ENCODE peak calls at places on chromosomes 7 and 10, in nine cellular contexts. V is stomach, J is testis, K is heart left ventricle, C is H54, D is right lobe of liver, O is HCT116, U is IMR-90, E is spleen. S is an unnamed sample.

GRCh38 chr10:128028508-128029279 is 97.5 kb downstream of the MKI67 start:
- DNase-seq in U (no peak), D (no peak), V (no peak), C (no peak), K (no peak), J (no peak), E (no peak), O (no peak), S (no peak)

GRCh38 chr10:8095962-8096361 is 41.5 kb downstream of the GATA3 start:
- DNase-seq in E (no peak), V (no peak), J (no peak), K (no peak), U (no peak), C (no peak), D (no peak), O (no peak), S (no peak)

GRCh38 chr10:122878799-122879338 is 512 bp downstream of the FAM24B start:
- DNase-seq in D (no peak), V (no peak), E (peak; percentile 68), K (no peak), U (no peak), J (no peak), O (no peak), C (no peak), S (no peak)

GRCh38 chr7:37728747-37729146 is 45.2 kb downstream of the GPR141 start:
- DNase-seq in D (no peak), U (no peak), E (no peak), V (no peak), C (no peak), K (no peak), O (no peak), J (no peak), S (no peak)

GRCh38 chr10:97011397-97011796 is 174.4 kb downstream of the SLIT1 start:
- DNase-seq in K (no peak), C (no peak), E (no peak), V (no peak), U (no peak), J (no peak), O (no peak), D (no peak), S (no peak)

GRCh38 chr7:4689668-4690067 is 7.6 kb downstream of the FOXK1 start:
- DNase-seq in K (no peak), E (no peak), C (no peak), J (no peak), V (no peak), O (no peak), U (no peak), D (no peak), S (no peak)

GRCh38 chr10:93819520-93819919 is 61.8 kb downstream of the LGI1 start:
- DNase-seq in U (no peak), J (no peak), C (no peak), V (no peak), E (no peak), K (no peak), O (no peak), D (no peak), S (no peak)

GRCh38 chr7:77565917-77566316 is 28.8 kb downstream of the PTPN12 start:
- DNase-seq in D (no peak), U (peak; percentile 85), C (no peak), E (no peak), V (no peak), O (no peak), J (no peak), K (no peak), S (no peak)

GRCh38 chr10:51250278-51250914 is 176.1 kb downstream of the PRKG1 start:
- DNase-seq in U (no peak), D (no peak), O (no peak), K (no peak), V (no peak), J (no peak), C (no peak), E (no peak), S (no peak)

GRCh38 chr7:13911920-13912319 is 77.5 kb downstream of the ETV1 start:
- DNase-seq in K (no peak), V (no peak), U (no peak), E (no peak), C (no peak), O (no peak), J (no peak), D (no peak), S (no peak)

GRCh38 chr7:41148521-41148951 is 554.4 kb downstream of the INHBA start:
- DNase-seq in J (no peak), C (peak; percentile 31), V (no peak), O (peak; percentile 8), D (no peak), K (no peak), E (no peak), U (peak; percentile 91), S (no peak)

GRCh38 chr10:48608926-48609325 is 4.1 kb upstream of the ARHGAP22 start:
- DNase-seq in E (no peak), J (no peak), V (no peak), D (no peak), U (peak; percentile 51), K (no peak), O (no peak), C (no peak), S (no peak)

GRCh38 chr10:81472927-81473470 is 402.0 kb upstream of the NRG3 start:
- DNase-seq in K (no peak), C (no peak), V (no peak), J (no peak), O (no peak), E (peak; percentile 75), D (no peak), U (no peak), S (no peak)

GRCh38 chr7:34039033-34039432 is 133.7 kb downstream of the BMPER start:
- DNase-seq in U (peak; percentile 48), D (no peak), K (no peak), C (no peak), J (no peak), V (no peak), E (no peak), O (no peak), S (no peak)

GRCh38 chr7:7178906-7179305 is 3.4 kb upstream of the C1GALT1 start:
- DNase-seq in K (no peak), J (no peak), O (no peak), U (no peak), V (no peak), C (no peak), E (no peak), D (no peak), S (no peak)

GRCh38 chr7:24727165-24728120 is 29.8 kb downstream of the GSDME start:
- DNase-seq in D (no peak), J (no peak), C (no peak), O (no peak), U (no peak), E (no peak), V (no peak), K (no peak), S (no peak)

GRCh38 chr10:32073676-32074075 is 17.5 kb upstream of the KIF5B start:
- DNase-seq in U (peak; percentile 18), J (no peak), O (no peak), E (no peak), C (no peak), K (no peak), D (no peak), V (no peak), S (no peak)

GRCh38 chr10:96878071-96878470 is 46.0 kb downstream of the LCOR start:
- DNase-seq in V (no peak), U (no peak), D (no peak), J (no peak), K (no peak), E (no peak), O (no peak), C (no peak), S (no peak)

GRCh38 chr7:85125160-85125559 is 61.7 kb downstream of the SEMA3D start:
- DNase-seq in K (no peak), D (no peak), E (no peak), V (no peak), C (no peak), J (no peak), U (no peak), O (no peak), S (no peak)

GRCh38 chr10:28947209-28947608 is 269.9 kb downstream of the BAMBI start:
- DNase-seq in U (peak; percentile 21), J (no peak), K (no peak), C (no peak), V (no peak), D (no peak), O (no peak), E (no peak), S (no peak)

GRCh38 chr7:117659453-117660086 is 179.7 kb downstream of the CFTR start:
- DNase-seq in V (no peak), C (no peak), D (no peak), O (no peak), K (no peak), U (peak; percentile 67), E (no peak), J (no peak), S (no peak)

GRCh38 chr7:6271694-6272371 is 591 bp downstream of the CYTH3 start:
- DNase-seq in O (no peak), E (peak; percentile 88), V (peak; percentile 26), U (no peak), J (peak; percentile 35), D (peak; percentile 36), K (no peak), C (no peak), S (no peak)

GRCh38 chr7:100049441-100050291 is at the start of gene ZSCAN21:
- DNase-seq in U (peak; percentile 84), C (peak; percentile 81), D (peak; percentile 85), V (peak; percentile 85), J (peak; percentile 92), O (peak; percentile 38), K (peak; percentile 89), E (peak; percentile 95), S (peak; percentile 78)
- TF ChIP-seq POLR2A in U (peak; percentile 94), C (peak; percentile 85), D (peak; percentile 77), V (peak; percentile 61), J (peak; percentile 15), O (peak; percentile 54), K (peak; percentile 79), E (no peak), S (peak; percentile 89)

DNA sequence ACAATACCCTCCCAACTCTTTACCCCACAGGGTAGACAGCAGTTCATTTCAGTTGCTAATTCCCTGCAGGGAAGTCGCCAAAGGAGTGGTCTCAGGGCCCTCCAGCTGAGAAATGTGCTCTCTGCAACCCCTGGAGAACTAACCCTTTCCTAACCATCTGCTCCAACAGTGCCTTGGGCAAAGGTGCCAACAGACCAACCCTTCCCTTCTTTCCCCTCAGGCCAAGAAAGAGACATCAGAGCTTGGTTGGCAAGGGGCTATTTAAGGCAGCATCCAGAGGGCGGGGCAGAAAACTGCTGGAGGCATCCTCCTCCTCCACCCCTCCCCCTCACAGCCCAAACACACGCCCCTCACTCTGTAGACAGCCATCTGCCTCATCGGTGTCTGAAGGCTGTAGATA is 1.7 kb downstream of the SORBS1 start:
- DNase-seq in O (no peak), U (no peak), D (no peak), J (no peak), C (no peak), V (no peak), E (no peak), K (peak; percentile 48), S (no peak)
- TF ChIP-seq POLR2A in O (no peak), U (no peak), D (no peak), J (no peak), C (no peak), V (no peak), E (no peak), K (no peak), S (no peak)

GRCh38 chr7:155296006-155296787 is 1.5 kb upstream of the INSIG1 start:
- DNase-seq in V (no peak), J (no peak), C (no peak), D (no peak), K (no peak), E (no peak), O (no peak), U (no peak), S (no peak)
- TF ChIP-seq POLR2A in V (no peak), J (no peak), C (peak; percentile 8), D (no peak), K (no peak), E (no peak), O (no peak), U (peak; percentile 1), S (no peak)

GRCh38 chr7:264541-265191 is 25.3 kb upstream of the FOXL3 start:
- DNase-seq in D (no peak), E (peak; percentile 47), K (peak; percentile 26), C (no peak), V (peak; percentile 77), J (no peak), U (no peak), O (no peak), S (no peak)
- TF ChIP-seq POLR2A in D (no peak), E (no peak), K (no peak), C (no peak), V (no peak), J (no peak), U (no peak), O (no peak), S (no peak)